ENCODE peak calls at places on chromosomes 13 and 19, in five cellular contexts. U is progenitor cell of endocrine pancreas, R is GM12878, V is tibial nerve, A is fibroblast of pulmonary artery. E is an unnamed sample.

GRCh38 chr13:104011505-104012270 is 945.5 kb upstream of the SLC10A2 start:
- DNase-seq in U (no peak), R (no peak), V (no peak), A (no peak), E (no peak)

GRCh38 chr13:110306960-110307696 is at the start of the genes COL4A1 and COL4A2:
- DNase-seq in U (peak), R (no peak), V (peak), A (peak), E (no peak)

GRCh38 chr19:18252370-18252717 is 21.9 kb downstream of the IQCN start:
- DNase-seq in U (no peak), R (no peak), V (no peak), A (no peak), E (no peak)

GRCh38 chr13:35179494-35179893 is 237.4 kb downstream of the NBEA start:
- DNase-seq in U (no peak), R (no peak), V (no peak), A (peak), E (no peak)

GRCh38 chr13:51168623-51169022 is 53.6 kb upstream of the FAM124A start:
- DNase-seq in U (no peak), R (no peak), V (no peak), A (no peak), E (no peak)

GRCh38 chr19:31707206-31707605 is 358.0 kb upstream of the TSHZ3 start:
- DNase-seq in U (no peak), R (no peak), V (no peak), A (no peak), E (no peak)

GRCh38 chr13:50631041-50631440 is 212.5 kb downstream of the DLEU7 start:
- DNase-seq in U (no peak), R (no peak), V (no peak), A (no peak), E (no peak)

GRCh38 chr19:36136975-36137686 is 2.7 kb upstream of the CAPNS1 start:
- DNase-seq in U (no peak), R (no peak), V (no peak), A (peak), E (no peak)

GRCh38 chr13:30576528-30576927 is 41.2 kb upstream of the USPL1 start:
- DNase-seq in U (no peak), R (no peak), V (peak), A (peak), E (no peak)

GRCh38 chr13:32031815-32032345 is 306 bp downstream of the FRY start:
- DNase-seq in U (no peak), R (no peak), V (no peak), A (no peak), E (no peak)

GRCh38 chr19:44848036-44848804 is 2.1 kb downstream of the NECTIN2 start:
- DNase-seq in U (no peak), R (no peak), V (no peak), A (peak), E (no peak)

GRCh38 chr13:113454936-113455335 is 1.6 kb upstream of the ADPRHL1 start:
- DNase-seq in U (no peak), R (no peak), V (no peak), A (no peak), E (no peak)

GRCh38 chr19:35223084-35223790 is 5.3 kb downstream of the FAM187B start:
- DNase-seq in U (no peak), R (no peak), V (no peak), A (no peak), E (no peak)

GRCh38 chr19:30003862-30004261 is 61.8 kb downstream of the URI1 start:
- DNase-seq in U (no peak), R (no peak), V (no peak), A (no peak), E (no peak)

GRCh38 chr13:33764716-33765115 is 53.2 kb upstream of the RFC3 start:
- DNase-seq in U (no peak), R (no peak), V (no peak), A (no peak), E (no peak)

GRCh38 chr19:14407889-14408640 is 11.1 kb downstream of the DDX39A start:
- DNase-seq in U (no peak), R (no peak), V (no peak), A (no peak), E (peak)

GRCh38 chr13:46053162-46054012 is 841 bp upstream of the ZC3H13 start:
- DNase-seq in U (no peak), R (no peak), V (no peak), A (no peak), E (no peak)

GRCh38 chr13:73224708-73225107 is 165.9 kb downstream of the KLF5 start:
- DNase-seq in U (no peak), R (no peak), V (no peak), A (peak), E (no peak)

GRCh38 chr13:73223372-73223781 is 164.6 kb downstream of the KLF5 start:
- DNase-seq in U (no peak), R (peak), V (no peak), A (no peak), E (no peak)

GRCh38 chr13:73228546-73228945 is 169.7 kb downstream of the KLF5 start:
- DNase-seq in U (no peak), R (no peak), V (no peak), A (peak), E (no peak)

GRCh38 chr13:73222627-73223026 is 163.8 kb downstream of the KLF5 start:
- DNase-seq in U (no peak), R (no peak), V (no peak), A (no peak), E (no peak)

GRCh38 chr13:73225983-73226382 is 167.2 kb downstream of the KLF5 start:
- DNase-seq in U (no peak), R (no peak), V (no peak), A (no peak), E (no peak)
- TF ChIP-seq CTCF in U (no peak), R (no peak), V (no peak), A (no peak), E (no peak)

GRCh38 chr13:36224730-36225129 is 10.4 kb upstream of the SOHLH2 start:
- DNase-seq in U (no peak), R (no peak), V (no peak), A (no peak), E (no peak)
- TF ChIP-seq CTCF in U (no peak), R (no peak), V (no peak), A (no peak), E (no peak)

DNA sequence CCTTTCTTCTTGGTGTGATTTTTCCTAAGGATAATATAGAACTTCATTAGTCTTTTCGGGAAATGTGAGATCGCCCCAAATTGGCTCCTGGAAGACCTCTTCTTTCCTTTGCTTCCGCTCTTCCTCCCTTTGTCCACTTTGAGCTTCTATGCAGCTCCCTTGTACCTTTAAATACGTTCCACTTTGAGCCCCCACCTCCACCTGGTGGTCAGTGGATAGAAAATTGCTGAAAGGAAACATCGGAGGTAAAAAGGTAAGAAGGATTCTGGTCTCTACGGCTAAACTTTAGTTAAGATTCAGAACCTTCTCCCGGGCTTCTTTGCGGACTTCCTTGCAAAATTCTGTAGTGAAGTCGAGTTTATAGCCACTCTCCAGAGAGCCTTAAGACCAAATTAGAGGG is 55.0 kb upstream of the TM9SF2 start:
- DNase-seq in U (no peak), R (no peak), V (no peak), A (no peak), E (no peak)
- TF ChIP-seq CTCF in U (peak), R (no peak), V (no peak), A (no peak), E (no peak)

DNA sequence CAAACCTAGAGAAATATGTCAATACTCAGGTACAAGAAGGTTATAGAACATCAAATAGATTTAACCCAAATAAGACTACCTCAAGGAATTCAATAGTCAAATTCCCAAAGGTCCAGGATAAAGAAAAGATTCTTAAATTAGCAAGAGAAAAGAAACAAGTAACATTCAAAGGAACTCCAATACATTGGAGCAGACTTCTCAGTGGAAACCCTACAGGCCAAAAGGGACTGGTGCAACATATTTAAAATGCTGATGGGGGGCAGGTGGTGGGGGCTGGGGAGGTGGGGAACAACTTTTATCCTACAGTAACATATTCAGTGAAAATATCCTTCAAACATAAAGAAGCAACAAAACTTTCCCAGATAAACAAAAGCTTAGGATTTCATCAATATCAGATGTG is 23.1 kb downstream of the ITGBL1 start:
- DNase-seq in U (no peak), R (no peak), V (no peak), A (no peak), E (no peak)
- TF ChIP-seq CTCF in U (peak), R (no peak), V (no peak), A (no peak), E (no peak)

E was measured in natural killer cell.